ENCODE peak calls at places on chromosomes 6 and 20, in nine cellular contexts. L is DMS153, S is putamen, G is cardiac fibroblast, D is B cell, U is hypothalamus, F is fibroblast of pulmonary artery, N is iPS DF 6.9, H is GM04504. A is an unnamed sample.

GRCh38 chr20:37498066-37498702 is 22.9 kb upstream of the NNAT start:
- DNase-seq in L (no peak), S (no peak), G (peak; percentile 23), D (no peak), U (no peak), F (no peak), N (no peak), H (no peak), A (no peak)

GRCh38 chr6:111211411-111212030 is 124.2 kb downstream of the SLC16A10 start:
- DNase-seq in L (no peak), S (no peak), G (no peak), D (no peak), U (no peak), F (no peak), N (no peak), H (no peak), A (no peak)

GRCh38 chr6:169620171-169621125 is 81.4 kb downstream of the WDR27 start:
- DNase-seq in L (no peak), S (no peak), G (no peak), D (no peak), U (no peak), F (peak; percentile 42), N (no peak), H (no peak), A (peak; percentile 35)

GRCh38 chr6:44712353-44713147 is 325.0 kb downstream of the CDC5L start:
- DNase-seq in L (no peak), S (no peak), G (no peak), D (no peak), U (no peak), F (no peak), N (no peak), H (no peak), A (no peak)

GRCh38 chr6:35669441-35669776 is 19.3 kb downstream of the FKBP5 start:
- DNase-seq in L (no peak), S (no peak), G (peak; percentile 64), D (no peak), U (no peak), F (peak; percentile 69), N (no peak), H (no peak), A (peak; percentile 29)

GRCh38 chr6:71537717-71538116 is 249.1 kb downstream of the OGFRL1 start:
- DNase-seq in L (no peak), S (no peak), G (peak; percentile 28), D (no peak), U (no peak), F (peak; percentile 30), N (no peak), H (no peak), A (peak; percentile 20)

GRCh38 chr6:32148722-32149576 is 2.8 kb downstream of the PRRT1 start:
- DNase-seq in L (no peak), S (no peak), G (no peak), D (peak; percentile 58), U (no peak), F (no peak), N (no peak), H (no peak), A (peak; percentile 77)

GRCh38 chr6:166115609-166116008 is 52.0 kb downstream of the TBXT start:
- DNase-seq in L (no peak), S (no peak), G (no peak), D (no peak), U (no peak), F (no peak), N (no peak), H (no peak), A (no peak)

GRCh38 chr6:165515963-165516624 is 146.9 kb downstream of the PDE10A start:
- DNase-seq in L (no peak), S (no peak), G (peak; percentile 58), D (no peak), U (no peak), F (peak; percentile 69), N (no peak), H (no peak), A (no peak)

A was measured in bronchial epithelial cell.